ENCODE peak calls at places on chromosomes 3 and 15, in nine cellular contexts. B is BE2C, W is fibroblast of lung, F is foreskin fibroblast, T is cardiac muscle cell, J is tibial nerve, Y is lower lobe of right lung, P is HCT116, L is stomach. Q is an unnamed sample.

GRCh38 chr15:33013827-33014445 is 180.6 kb downstream of the FMN1 start:
- DNase-seq in B (no peak), W (peak; percentile 51), F (peak; percentile 65), T (no peak), J (no peak), Y (no peak), P (peak; percentile 64), L (no peak), Q (no peak)

GRCh38 chr3:60017631-60018030 is 967.8 kb upstream of the CFAP20DC start:
- DNase-seq in B (no peak), W (peak; percentile 4), F (no peak), T (no peak), J (no peak), Y (no peak), P (no peak), L (no peak), Q (no peak)

GRCh38 chr3:13045904-13046568 is 27.2 kb downstream of the IQSEC1 start:
- DNase-seq in B (peak; percentile 46), W (no peak), F (no peak), T (no peak), J (peak; percentile 47), Y (peak; percentile 58), P (no peak), L (no peak), Q (no peak)

GRCh38 chr3:44348993-44349392 is 10.4 kb downstream of the TCAIM start:
- DNase-seq in B (no peak), W (no peak), F (no peak), T (no peak), J (no peak), Y (no peak), P (no peak), L (no peak), Q (no peak)

GRCh38 chr3:40887012-40887411 is 312.3 kb upstream of the CTNNB1 start:
- DNase-seq in B (no peak), W (no peak), F (no peak), T (no peak), J (no peak), Y (no peak), P (no peak), L (no peak), Q (peak; percentile 56)

GRCh38 chr3:113166719-113167492 is 44.5 kb upstream of the BOC start:
- DNase-seq in B (peak; percentile 74), W (peak; percentile 73), F (peak; percentile 84), T (peak; percentile 77), J (peak; percentile 51), Y (no peak), P (no peak), L (no peak), Q (no peak)

GRCh38 chr15:86079491-86080266 is at the start of gene AGBL1:
- DNase-seq in B (no peak), W (no peak), F (no peak), T (no peak), J (no peak), Y (peak; percentile 77), P (no peak), L (no peak), Q (no peak)

GRCh38 chr3:138389841-138390581 is 41.6 kb downstream of the MRAS start:
- DNase-seq in B (no peak), W (peak; percentile 49), F (peak; percentile 76), T (no peak), J (no peak), Y (no peak), P (peak; percentile 76), L (no peak), Q (no peak)

GRCh38 chr15:80559761-80560160 is 135.3 kb upstream of the ABHD17C start:
- DNase-seq in B (no peak), W (no peak), F (no peak), T (peak; percentile 30), J (no peak), Y (no peak), P (no peak), L (no peak), Q (no peak)

GRCh38 chr3:45226206-45226915 is at the start of gene TMEM158:
- DNase-seq in B (peak; percentile 73), W (peak; percentile 66), F (peak; percentile 95), T (peak; percentile 82), J (peak; percentile 67), Y (peak; percentile 87), P (no peak), L (peak; percentile 81), Q (no peak)

GRCh38 chr3:50602675-50603191 is 8.8 kb downstream of the CISH start:
- DNase-seq in B (no peak), W (no peak), F (no peak), T (no peak), J (no peak), Y (no peak), P (no peak), L (peak; percentile 66), Q (no peak)

GRCh38 chr15:58472221-58472620 is 40.4 kb downstream of the LIPC start:
- DNase-seq in B (no peak), W (no peak), F (no peak), T (no peak), J (no peak), Y (no peak), P (no peak), L (no peak), Q (no peak)

DNA sequence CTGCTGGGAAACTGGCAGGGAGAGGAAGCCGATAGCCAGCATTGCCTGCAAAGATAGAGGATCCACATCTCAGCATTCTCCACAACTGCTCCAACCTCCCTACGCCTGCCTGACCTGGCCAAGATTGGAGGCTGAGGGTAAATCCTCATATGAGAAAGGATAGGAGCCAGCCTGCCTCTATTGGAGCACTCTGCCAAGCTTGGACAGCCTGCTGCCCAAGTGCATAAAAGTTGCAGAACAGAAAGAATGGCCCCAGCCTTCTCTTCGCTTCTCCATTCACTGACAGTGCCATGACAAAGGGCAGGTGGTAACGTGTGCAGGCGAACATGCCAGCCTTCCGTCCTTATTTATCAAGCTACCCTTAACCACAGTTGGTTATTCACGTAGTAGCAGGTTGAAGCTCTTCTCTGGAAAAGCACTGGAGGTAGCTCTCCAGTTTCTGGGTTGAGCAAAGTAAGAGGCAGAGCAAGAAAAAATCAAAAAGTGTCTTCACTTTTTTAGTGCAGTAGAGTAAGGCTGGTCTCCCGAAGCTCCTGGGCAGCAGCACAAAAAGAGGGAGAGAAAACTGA is 4.3 kb downstream of the BMF start:
- DNase-seq in B (no peak), W (no peak), F (no peak), T (no peak), J (no peak), Y (no peak), P (no peak), L (no peak), Q (no peak)
- H3K4me3 ChIP-seq in B (peak overlapping the region; percentile 1), W (no peak overlapping the region), F (no peak overlapping the region), T (no peak overlapping the region), J (no peak overlapping the region), Y (peak overlapping the region; percentile 30), P (no peak overlapping the region), L (peak overlapping the region; percentile 14), Q (no peak overlapping the region)

DNA sequence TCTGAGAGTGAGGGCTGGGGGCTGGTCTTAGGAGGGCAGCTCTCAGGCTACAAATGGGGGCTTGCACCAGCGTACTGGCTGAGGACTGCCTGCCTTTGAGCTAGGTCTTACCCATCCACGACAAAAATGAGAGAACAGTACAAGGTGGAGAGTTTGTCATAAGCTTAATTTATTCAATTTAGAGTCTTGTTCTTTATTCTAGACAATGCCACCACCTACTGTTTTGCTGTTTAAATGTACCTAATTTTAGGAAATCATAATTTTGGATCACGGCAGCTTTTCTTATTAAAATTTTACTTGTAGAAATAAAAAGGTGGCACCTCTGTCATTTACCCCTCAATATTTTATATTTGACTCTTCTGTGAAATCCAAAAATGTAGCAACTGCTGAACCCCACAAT is 88.4 kb downstream of the SLCO3A1 start:
- DNase-seq in B (no peak), W (peak; percentile 38), F (no peak), T (no peak), J (no peak), Y (no peak), P (no peak), L (no peak), Q (no peak)
- TF ChIP-seq CTCF in B (no peak), W (no peak), F (no peak), T (no peak), J (no peak), Y (no peak), P (no peak), L (no peak), Q (peak; percentile 11)

DNA sequence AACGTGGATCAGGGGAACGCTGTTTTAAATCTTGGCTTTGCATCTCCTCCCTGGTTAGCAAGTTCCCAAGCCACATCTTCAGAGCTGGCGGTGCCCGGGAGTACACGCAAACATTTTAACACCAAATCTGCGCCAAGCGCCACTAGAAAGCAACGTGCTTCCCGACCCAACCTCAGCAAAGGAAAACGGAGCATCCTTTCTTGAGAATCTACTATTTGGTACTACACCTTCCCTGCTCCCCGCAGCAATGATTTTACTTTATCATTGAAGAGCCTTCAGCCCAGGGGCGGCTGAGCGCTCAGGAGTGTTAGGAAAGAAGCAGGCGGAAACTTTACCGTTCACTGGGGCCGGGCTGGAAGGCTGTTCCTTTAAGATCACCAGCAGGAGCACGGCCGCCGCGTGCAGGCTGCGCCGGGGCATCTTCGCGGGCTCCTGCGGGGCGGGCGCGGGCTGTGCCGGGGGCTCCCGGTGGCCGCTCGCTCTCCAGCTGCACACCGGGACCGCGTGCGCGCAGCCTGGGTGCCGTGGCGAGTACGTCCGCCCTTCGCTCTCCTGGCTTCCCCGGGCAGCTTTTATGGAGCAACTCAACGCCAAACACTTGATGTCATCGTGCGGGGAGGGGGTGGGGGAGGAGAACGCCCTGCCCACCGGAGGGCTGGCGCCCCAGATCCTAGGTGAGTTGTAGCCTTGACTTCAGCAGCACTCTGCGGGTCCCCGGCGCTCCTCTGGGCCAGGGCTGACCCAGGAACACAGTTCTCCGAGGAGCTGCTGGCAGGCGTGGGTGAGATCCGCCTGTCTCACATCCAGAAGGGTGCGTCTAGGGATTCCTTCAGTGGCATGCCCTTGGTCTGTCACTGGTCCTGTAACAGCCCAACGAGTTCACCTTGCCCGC is at the start of gene CA12:
- DNase-seq in B (peak; percentile 39), W (peak; percentile 57), F (peak; percentile 83), T (peak; percentile 44), J (no peak), Y (peak; percentile 61), P (no peak), L (peak; percentile 45), Q (no peak)
- H3K4me3 ChIP-seq in B (peak within 1 kb of the TSS; percentile 58), W (peak within 1 kb of the TSS; percentile 54), F (peak within 1 kb of the TSS; percentile 44), T (peak within 1 kb of the TSS; percentile 25), J (no peak within 1 kb of the TSS), Y (peak within 1 kb of the TSS; percentile 59), P (peak within 1 kb of the TSS; percentile 57), L (peak within 1 kb of the TSS; percentile 52), Q (peak within 1 kb of the TSS; percentile 51)

GRCh38 chr3:23889401-23889800 is 27.4 kb downstream of the NKIRAS1 start:
- DNase-seq in B (no peak), W (no peak), F (no peak), T (no peak), J (no peak), Y (no peak), P (no peak), L (no peak), Q (no peak)

GRCh38 chr3:23885210-23885609 is 31.6 kb downstream of the NKIRAS1 start:
- DNase-seq in B (no peak), W (no peak), F (no peak), T (no peak), J (no peak), Y (no peak), P (no peak), L (no peak), Q (no peak)

GRCh38 chr3:23886311-23886710 is 30.5 kb downstream of the NKIRAS1 start:
- DNase-seq in B (no peak), W (no peak), F (no peak), T (no peak), J (no peak), Y (no peak), P (no peak), L (no peak), Q (no peak)

GRCh38 chr3:23889950-23890349 is 26.8 kb downstream of the NKIRAS1 start:
- DNase-seq in B (no peak), W (no peak), F (no peak), T (no peak), J (no peak), Y (no peak), P (no peak), L (no peak), Q (no peak)

GRCh38 chr3:23888617-23889228 is 28.1 kb downstream of the NKIRAS1 start:
- DNase-seq in B (no peak), W (peak; percentile 74), F (peak; percentile 67), T (no peak), J (peak; percentile 71), Y (no peak), P (peak; percentile 33), L (no peak), Q (no peak)
- TF ChIP-seq CTCF in B (peak; percentile 53), W (peak; percentile 43), F (peak; percentile 69), T (peak; percentile 80), J (peak; percentile 71), Y (peak; percentile 88), P (peak; percentile 84), L (no peak), Q (peak; percentile 64)